ENCODE peak calls at places on chromosome 22, in six cellular contexts. One of them, this sample, is unnamed.

GRCh38 chr22:49715450-49715849 is 112.2 kb downstream of the BRD1 start:
- DNase-seq in iPS DF 6.9: no peak
- DNase-seq in IMR-90: no peak
- DNase-seq in nephron progenitor cell: no peak
- DNase-seq in retina: no peak
- DNase-seq in sigmoid colon: no peak
- DNase-seq in this sample: no peak

GRCh38 chr22:46042786-46043185 is 65.8 kb upstream of the WNT7B start:
- DNase-seq in iPS DF 6.9: no peak
- DNase-seq in IMR-90: peak
- DNase-seq in nephron progenitor cell: no peak
- DNase-seq in retina: no peak
- DNase-seq in sigmoid colon: peak
- DNase-seq in this sample: no peak

GRCh38 chr22:22702159-22702873 is 57.9 kb downstream of the GGTLC2 start:
- DNase-seq in iPS DF 6.9: no peak
- DNase-seq in IMR-90: no peak
- DNase-seq in nephron progenitor cell: no peak
- DNase-seq in retina: no peak
- DNase-seq in sigmoid colon: no peak
- DNase-seq in this sample: no peak

GRCh38 chr22:37749831-37750595 is 53.2 kb downstream of the TRIOBP start:
- DNase-seq in iPS DF 6.9: no peak
- DNase-seq in IMR-90: peak
- DNase-seq in nephron progenitor cell: no peak
- DNase-seq in retina: no peak
- DNase-seq in sigmoid colon: no peak
- DNase-seq in this sample: no peak

GRCh38 chr22:47452184-47452583 is 689.7 kb downstream of the TBC1D22A start:
- DNase-seq in iPS DF 6.9: no peak
- DNase-seq in IMR-90: no peak
- DNase-seq in nephron progenitor cell: no peak
- DNase-seq in retina: no peak
- DNase-seq in sigmoid colon: no peak
- DNase-seq in this sample: peak

GRCh38 chr22:28229566-28230483 is 310.8 kb upstream of the PITPNB start:
- DNase-seq in iPS DF 6.9: no peak
- DNase-seq in IMR-90: peak
- DNase-seq in nephron progenitor cell: no peak
- DNase-seq in retina: no peak
- DNase-seq in sigmoid colon: no peak
- DNase-seq in this sample: no peak

GRCh38 chr22:43094551-43094950 is 5.4 kb upstream of the TTLL1 start:
- DNase-seq in iPS DF 6.9: no peak
- DNase-seq in IMR-90: no peak
- DNase-seq in nephron progenitor cell: no peak
- DNase-seq in retina: no peak
- DNase-seq in sigmoid colon: no peak
- DNase-seq in this sample: no peak

GRCh38 chr22:46070722-46071450 is 79.4 kb upstream of the PPARA start:
- DNase-seq in iPS DF 6.9: no peak
- DNase-seq in IMR-90: peak
- DNase-seq in nephron progenitor cell: peak
- DNase-seq in retina: no peak
- DNase-seq in sigmoid colon: peak
- DNase-seq in this sample: peak

GRCh38 chr22:39135092-39135896 is 17.2 kb downstream of the CBX7 start:
- DNase-seq in iPS DF 6.9: no peak
- DNase-seq in IMR-90: no peak
- DNase-seq in nephron progenitor cell: peak
- DNase-seq in retina: peak
- DNase-seq in sigmoid colon: peak
- DNase-seq in this sample: peak